ENCODE peak calls at places on chromosomes 3 and 15, in ten cellular contexts. H is GM12865; Y is NCI-H524; L is EL; C is Ammon's horn; O is activated CD4-positive, alpha-beta T cell treated with anti-CD3 and anti-CD28 coated beads, Interleukin-2, amount 10 ng/mL, durations not matched to agents 24 days and 14 days; M is AG04450; B is midbrain; P is anterior cingulate cortex; X is stimulated activated naive CD4-positive, alpha-beta T cell. T is an unnamed sample.
A peak's percentile ranks its signal among the peaks of the same experiment; 100 is the strongest.

GRCh38 chr15:58260911-58261267 is 122.7 kb downstream of the AQP9 start:
- DNase-seq in H (no peak), Y (no peak), L (peak; percentile 42), C (no peak), O (no peak), M (no peak), B (no peak), P (no peak), X (no peak), T (no peak)

GRCh38 chr15:37093480-37094410 is 6.6 kb downstream of the MEIS2 start:
- DNase-seq in H (no peak), Y (no peak), L (peak; percentile 86), C (no peak), O (no peak), M (no peak), B (peak; percentile 16), P (no peak), X (no peak), T (no peak)

GRCh38 chr15:65060641-65061397 is 7.0 kb downstream of the RASL12 start:
- DNase-seq in H (no peak), Y (no peak), L (no peak), C (peak; percentile 90), O (no peak), M (no peak), B (peak; percentile 79), P (peak; percentile 67), X (no peak), T (no peak)

GRCh38 chr3:195698325-195699147 is 22.2 kb upstream of the MUC20 start:
- DNase-seq in H (no peak), Y (no peak), L (peak; percentile 17), C (no peak), O (no peak), M (no peak), B (no peak), P (no peak), X (no peak), T (no peak)

GRCh38 chr15:35751421-35752133 is 205.6 kb upstream of the DPH6 start:
- DNase-seq in H (peak; percentile 76), Y (peak; percentile 44), L (peak; percentile 70), C (peak; percentile 90), O (peak; percentile 80), M (peak; percentile 51), B (peak; percentile 80), P (peak; percentile 32), X (peak; percentile 0), T (no peak)

GRCh38 chr15:74383695-74384565 is 16.5 kb upstream of the CYP11A1 start:
- DNase-seq in H (peak; percentile 92), Y (no peak), L (no peak), C (no peak), O (peak; percentile 83), M (no peak), B (no peak), P (peak; percentile 24), X (no peak), T (no peak)

GRCh38 chr3:4981160-4981687 is 2.0 kb downstream of the BHLHE40 start:
- DNase-seq in H (no peak), Y (no peak), L (peak; percentile 23), C (no peak), O (peak; percentile 71), M (no peak), B (no peak), P (no peak), X (no peak), T (no peak)

GRCh38 chr3:38137615-38138346 is 680 bp upstream of the MYD88 start:
- DNase-seq in H (peak; percentile 63), Y (no peak), L (no peak), C (no peak), O (peak; percentile 77), M (no peak), B (no peak), P (no peak), X (peak; percentile 54), T (no peak)

GRCh38 chr15:64699767-64700388 is 75.5 kb downstream of the RBPMS2 start:
- DNase-seq in H (no peak), Y (no peak), L (peak; percentile 35), C (peak; percentile 56), O (no peak), M (no peak), B (peak; percentile 61), P (peak; percentile 58), X (no peak), T (no peak)

GRCh38 chr15:101452572-101452971 is 36.9 kb downstream of the PCSK6 start:
- DNase-seq in H (no peak), Y (no peak), L (no peak), C (no peak), O (no peak), M (no peak), B (no peak), P (no peak), X (no peak), T (no peak)

GRCh38 chr3:94082412-94082937 is 19.6 kb downstream of the NSUN3 start:
- DNase-seq in H (no peak), Y (peak; percentile 41), L (no peak), C (no peak), O (no peak), M (no peak), B (no peak), P (no peak), X (no peak), T (no peak)

GRCh38 chr15:93646193-93646592 is 557.2 kb upstream of the RGMA start:
- DNase-seq in H (no peak), Y (no peak), L (no peak), C (no peak), O (no peak), M (no peak), B (no peak), P (no peak), X (no peak), T (no peak)

GRCh38 chr15:77420610-77421369 is at the start of gene HMG20A:
- DNase-seq in H (peak; percentile 86), Y (peak; percentile 82), L (peak; percentile 83), C (peak; percentile 67), O (peak; percentile 86), M (peak; percentile 63), B (peak; percentile 90), P (peak; percentile 47), X (no peak), T (peak; percentile 52)

GRCh38 chr3:196198771-196199753 is 12.1 kb downstream of the ZDHHC19 start:
- DNase-seq in H (no peak), Y (no peak), L (no peak), C (no peak), O (no peak), M (no peak), B (no peak), P (no peak), X (no peak), T (no peak)

GRCh38 chr15:95737051-95737450 is 593.4 kb upstream of the NR2F2 start:
- DNase-seq in H (no peak), Y (no peak), L (no peak), C (no peak), O (no peak), M (no peak), B (no peak), P (no peak), X (no peak), T (no peak)

GRCh38 chr15:59367022-59367451 is 5.6 kb downstream of the MYO1E start:
- DNase-seq in H (no peak), Y (no peak), L (peak; percentile 13), C (peak; percentile 35), O (no peak), M (no peak), B (peak; percentile 23), P (no peak), X (no peak), T (no peak)

GRCh38 chr3:183265713-183266417 is 12.8 kb downstream of the B3GNT5 start:
- DNase-seq in H (no peak), Y (no peak), L (peak; percentile 52), C (peak; percentile 56), O (peak; percentile 65), M (peak; percentile 10), B (no peak), P (no peak), X (no peak), T (peak; percentile 9)

GRCh38 chr3:159029306-159030026 is 227.6 kb downstream of the MFSD1 start:
- DNase-seq in H (peak; percentile 29), Y (no peak), L (no peak), C (no peak), O (no peak), M (no peak), B (no peak), P (no peak), X (no peak), T (no peak)

GRCh38 chr3:73096169-73096568 is 34.7 kb downstream of the EBLN2 start:
- DNase-seq in H (no peak), Y (no peak), L (no peak), C (no peak), O (no peak), M (no peak), B (no peak), P (no peak), X (no peak), T (no peak)

GRCh38 chr3:39408493-39409372 is 2.2 kb downstream of the RPSA start:
- DNase-seq in H (peak; percentile 73), Y (no peak), L (no peak), C (no peak), O (no peak), M (no peak), B (no peak), P (no peak), X (no peak), T (no peak)

GRCh38 chr3:51361746-51362145 is 23.3 kb upstream of the MANF start:
- DNase-seq in H (no peak), Y (no peak), L (no peak), C (no peak), O (no peak), M (no peak), B (no peak), P (no peak), X (no peak), T (no peak)

GRCh38 chr3:197025736-197026480 is 3.7 kb downstream of the MELTF start:
- DNase-seq in H (peak; percentile 1), Y (no peak), L (no peak), C (no peak), O (no peak), M (no peak), B (no peak), P (no peak), X (no peak), T (no peak)

GRCh38 chr3:187139126-187139894 is at the start of gene RPL39L:
- DNase-seq in H (peak; percentile 97), Y (peak; percentile 88), L (peak; percentile 89), C (peak; percentile 87), O (peak; percentile 98), M (peak; percentile 45), B (peak; percentile 79), P (peak; percentile 73), X (peak; percentile 94), T (peak; percentile 23)

GRCh38 chr3:94440767-94441493 is 378.1 kb downstream of the NSUN3 start:
- DNase-seq in H (no peak), Y (no peak), L (peak; percentile 83), C (no peak), O (no peak), M (peak; percentile 41), B (no peak), P (no peak), X (no peak), T (peak; percentile 32)

GRCh38 chr15:60696523-60696859 is 217.5 kb upstream of the ICE2 start:
- DNase-seq in H (no peak), Y (no peak), L (no peak), C (no peak), O (no peak), M (no peak), B (no peak), P (no peak), X (no peak), T (no peak)

GRCh38 chr3:123296261-123296660 is 94.5 kb downstream of the SEC22A start:
- DNase-seq in H (no peak), Y (no peak), L (no peak), C (no peak), O (no peak), M (no peak), B (no peak), P (no peak), X (no peak), T (no peak)

GRCh38 chr15:54820811-54821210 is 375.9 kb downstream of the RSL24D1 start:
- DNase-seq in H (no peak), Y (no peak), L (no peak), C (peak; percentile 77), O (no peak), M (no peak), B (peak; percentile 20), P (peak; percentile 9), X (no peak), T (no peak)

GRCh38 chr3:27681249-27681748 is 40.8 kb downstream of the EOMES start:
- DNase-seq in H (peak; percentile 70), Y (peak; percentile 33), L (peak; percentile 82), C (peak; percentile 74), O (peak; percentile 80), M (peak; percentile 59), B (peak; percentile 50), P (no peak), X (peak; percentile 78), T (peak; percentile 41)